ENCODE peak calls at places on chromosomes 4 and X, in eight cellular contexts. E is tibial nerve, C is GM13977, T is body of pancreas, N is HFF-Myc, K is H9, M is WTC11, O is pancreas. I is an unnamed sample.

GRCh38 chr4:138639018-138639876 is 376.3 kb upstream of the NOCT start:
- DNase-seq in E (no peak), O (no peak), C (no peak), N (peak), K (no peak), M (no peak), T (no peak), I (no peak)

GRCh38 chr4:70511365-70511764 is 7.0 kb upstream of the AMTN start:
- DNase-seq in K (no peak), N (no peak), E (no peak), T (no peak), M (no peak), C (no peak), O (no peak), I (no peak)

GRCh38 chr4:107037188-107037587 is 1.1 kb upstream of the DKK2 start:
- DNase-seq in M (peak), N (no peak), E (peak), K (peak), O (no peak), T (peak), C (peak), I (no peak)

GRCh38 chr4:3611778-3612177 is 79.6 kb upstream of the LRPAP1 start:
- DNase-seq in N (no peak), O (no peak), T (no peak), K (no peak), E (no peak), C (no peak), M (no peak), I (no peak)

GRCh38 chr4:96016615-96017299 is 176.9 kb downstream of the PDHA2 start:
- DNase-seq in C (peak), K (no peak), O (no peak), E (no peak), T (no peak), N (no peak), M (no peak), I (no peak)

GRCh38 chr4:183721207-183722081 is 62.4 kb downstream of the TRAPPC11 start:
- DNase-seq in T (peak), M (peak), E (no peak), O (peak), C (peak), K (peak), N (peak), I (no peak)

GRCh38 chrX:20529301-20529700 is 262.6 kb upstream of the RPS6KA3 start:
- DNase-seq in T (no peak), K (no peak), E (no peak), O (no peak), N (no peak), C (no peak), M (no peak), I (no peak)

GRCh38 chr4:85898236-85898635 is 423.3 kb downstream of the ARHGAP24 start:
- DNase-seq in C (no peak), N (no peak), K (no peak), E (no peak), M (no peak), O (no peak), T (no peak), I (no peak)

GRCh38 chrX:1165535-1166196 is 46.8 kb downstream of the CRLF2 start:
- DNase-seq in O (no peak), K (no peak), T (no peak), E (no peak), M (no peak), N (no peak), C (peak), I (no peak)

GRCh38 chr4:165738571-165738970 is 134.5 kb upstream of the TLL1 start:
- DNase-seq in E (no peak), M (no peak), K (no peak), C (no peak), T (no peak), O (no peak), N (no peak), I (no peak)

GRCh38 chrX:68808686-68809357 is 20.0 kb upstream of the EFNB1 start:
- DNase-seq in N (no peak), T (no peak), M (peak), O (no peak), E (no peak), K (peak), C (no peak), I (no peak)

GRCh38 chr4:98939446-98939845 is 10.5 kb upstream of the EIF4E start:
- DNase-seq in T (no peak), N (no peak), K (no peak), M (no peak), C (no peak), E (no peak), O (no peak), I (no peak)

GRCh38 chrX:45843518-45843917 is 642.8 kb upstream of the DIPK2B start:
- DNase-seq in T (no peak), E (no peak), C (peak), O (no peak), K (no peak), M (no peak), N (no peak), I (no peak)

GRCh38 chrX:132732236-132732635 is 226.2 kb downstream of the HS6ST2 start:
- DNase-seq in K (no peak), M (no peak), O (no peak), N (no peak), C (no peak), E (no peak), T (no peak), I (no peak)

GRCh38 chr4:147360301-147360700 is 120.6 kb upstream of the EDNRA start:
- DNase-seq in K (no peak), E (no peak), T (no peak), M (no peak), O (no peak), N (no peak), C (no peak), I (no peak)

GRCh38 chr4:47926667-47927258 is 12.4 kb upstream of the NFXL1 start:
- DNase-seq in T (peak), N (no peak), C (peak), M (peak), K (peak), O (peak), E (no peak), I (no peak)

GRCh38 chr4:142567199-142567598 is 278.9 kb downstream of the INPP4B start:
- DNase-seq in T (no peak), M (peak), E (no peak), O (no peak), N (no peak), C (no peak), K (peak), I (no peak)

GRCh38 chrX:153861147-153861546 is 24.8 kb downstream of the L1CAM start:
- DNase-seq in T (no peak), K (no peak), N (no peak), E (no peak), O (no peak), M (no peak), C (no peak), I (no peak)

GRCh38 chr4:73976716-73977115 is 5.1 kb downstream of the PF4 start:
- DNase-seq in N (no peak), K (no peak), O (no peak), C (no peak), M (no peak), E (no peak), T (no peak), I (no peak)

GRCh38 chr4:39541987-39542632 is 14.9 kb upstream of the UGDH start:
- DNase-seq in M (no peak), O (no peak), E (no peak), T (peak), N (no peak), C (no peak), K (no peak), I (no peak)

GRCh38 chrX:24387724-24388123 is 27.3 kb downstream of the SUPT20HL1 start:
- DNase-seq in N (no peak), C (no peak), T (no peak), O (no peak), E (no peak), K (peak), M (no peak), I (no peak)

GRCh38 chrX:15948318-15948660 is 93.7 kb upstream of the AP1S2 start:
- DNase-seq in K (no peak), E (no peak), M (no peak), T (no peak), O (no peak), N (no peak), C (no peak), I (no peak)

GRCh38 chr4:93770201-93770600 is 58.4 kb upstream of the ATOH1 start:
- DNase-seq in O (no peak), T (no peak), N (no peak), K (no peak), M (no peak), C (no peak), E (no peak), I (no peak)

GRCh38 chr4:129822708-129823504 is 727.0 kb downstream of the C4orf33 start:
- DNase-seq in E (peak), K (no peak), O (peak), C (no peak), M (no peak), T (peak), N (no peak), I (no peak)

GRCh38 chr4:118927976-118928375 is 39.3 kb downstream of the SYNPO2 start:
- DNase-seq in O (no peak), C (no peak), N (no peak), T (peak), E (no peak), K (no peak), M (no peak), I (no peak)

GRCh38 chr4:106201373-106201772 is 114.6 kb downstream of the TBCK start:
- DNase-seq in O (no peak), M (no peak), E (no peak), C (no peak), K (no peak), T (no peak), N (no peak), I (no peak)

GRCh38 chr4:169485791-169486742 is 126.3 kb downstream of the NEK1 start:
- DNase-seq in M (no peak), T (peak), C (peak), E (no peak), N (peak), K (no peak), O (peak), I (no peak)
- TF ChIP-seq CTCF in M (no peak), T (peak), C (peak), E (no peak), N (peak), K (peak), O (no peak), I (no peak)

GRCh38 chr4:68021185-68021584 is 57.9 kb upstream of the TMPRSS11A start:
- DNase-seq in O (no peak), M (no peak), C (no peak), N (no peak), E (no peak), T (no peak), K (no peak), I (no peak)
- TF ChIP-seq CTCF in O (no peak), M (no peak), C (no peak), N (no peak), E (no peak), T (no peak), K (no peak), I (no peak)

GRCh38 chr4:19508442-19508841 is 743.3 kb upstream of the SLIT2 start:
- DNase-seq in M (no peak), K (no peak), C (no peak), T (no peak), O (no peak), N (no peak), E (no peak), I (no peak)
- TF ChIP-seq CTCF in M (no peak), K (no peak), C (no peak), T (no peak), O (no peak), N (no peak), E (no peak), I (no peak)

DNA sequence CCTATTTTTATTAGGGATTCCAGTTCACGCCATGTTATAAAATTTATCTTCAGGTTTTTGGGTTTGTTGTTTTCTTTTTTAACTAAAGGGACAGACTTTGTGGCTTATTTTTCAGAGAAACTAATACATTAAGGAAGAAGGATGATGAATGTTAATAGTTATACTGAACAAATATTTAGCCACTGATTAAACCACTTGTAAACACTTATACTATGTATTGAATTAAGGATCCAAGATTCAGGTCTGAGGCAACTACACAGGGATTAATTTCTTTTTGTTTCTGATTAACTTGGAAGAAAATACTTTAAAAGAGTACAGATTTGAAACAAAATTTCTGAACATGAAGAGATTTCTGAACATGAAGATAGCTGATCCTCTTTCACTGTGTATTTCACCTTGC is 82.8 kb upstream of the NAP1L5 start:
- DNase-seq in E (no peak), M (no peak), C (no peak), T (no peak), N (no peak), O (no peak), K (no peak), I (no peak)
- TF ChIP-seq CTCF in E (no peak), M (no peak), C (no peak), T (no peak), N (no peak), O (no peak), K (no peak), I (no peak)

GRCh38 chrX:144335402-144335801 is 451.5 kb downstream of the UBE2NL start:
- DNase-seq in N (no peak), O (no peak), E (no peak), T (no peak), K (peak), M (no peak), C (no peak), I (no peak)
- TF ChIP-seq CTCF in N (no peak), O (no peak), E (no peak), T (no peak), K (peak), M (no peak), C (no peak), I (no peak)

GRCh38 chrX:7254144-7254543 is 106.2 kb upstream of the PUDP start:
- DNase-seq in M (no peak), N (no peak), O (no peak), T (no peak), C (no peak), E (no peak), K (no peak), I (no peak)

GRCh38 chrX:7252013-7252610 is 104.2 kb upstream of the PUDP start:
- DNase-seq in C (peak), T (peak), M (no peak), E (no peak), K (no peak), O (peak), N (no peak), I (no peak)

GRCh38 chrX:7253565-7253964 is 105.6 kb upstream of the PUDP start:
- DNase-seq in N (no peak), E (no peak), T (no peak), C (no peak), M (no peak), O (no peak), K (no peak), I (no peak)
- TF ChIP-seq CTCF in N (no peak), E (no peak), T (no peak), C (no peak), M (no peak), O (no peak), K (no peak), I (no peak)

GRCh38 chr4:37445023-37445422 is 200.5 kb downstream of the NWD2 start:
- DNase-seq in C (no peak), N (no peak), T (no peak), M (no peak), O (no peak), K (no peak), E (no peak), I (no peak)
- TF ChIP-seq CTCF in C (no peak), N (no peak), T (no peak), M (no peak), O (no peak), K (no peak), E (no peak), I (no peak)

DNA sequence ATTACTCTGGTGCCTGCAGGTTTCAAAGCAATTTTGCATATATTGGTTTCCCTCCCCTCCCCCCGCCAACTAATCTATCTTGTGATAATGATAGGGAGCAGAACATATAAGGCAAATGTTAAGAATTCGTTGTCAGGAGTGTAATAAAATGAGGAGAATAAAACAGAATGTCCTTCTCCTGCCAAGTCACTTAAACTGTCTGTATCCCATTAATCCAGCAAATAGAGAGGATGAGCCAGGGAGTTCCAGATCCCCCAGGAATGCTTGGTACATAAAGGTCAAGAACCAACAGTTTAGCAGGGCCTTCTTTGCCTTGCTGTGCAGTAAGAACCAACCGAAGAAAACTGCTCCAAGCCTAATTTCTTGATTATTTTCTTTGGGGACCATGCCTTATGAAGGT is 141.4 kb downstream of the AMELX start:
- DNase-seq in K (no peak), O (no peak), T (no peak), C (no peak), M (no peak), N (no peak), E (no peak), I (no peak)
- TF ChIP-seq CTCF in K (no peak), O (no peak), T (no peak), C (no peak), M (no peak), N (no peak), E (no peak), I (no peak)